ENCODE peak calls at places on chromosomes 13 and 19, in eight cellular contexts. M, D, R, W, E, F, H and J are unnamed samples.

GRCh38 chr19:21823224-21823623 is 12.8 kb downstream of the ZNF43 start:
- DNase-seq in M (no peak), D (no peak), R (no peak), W (no peak), E (no peak), F (no peak), H (no peak), J (no peak)

GRCh38 chr19:58079792-58080191 is 18.2 kb downstream of the ZSCAN18 start:
- DNase-seq in M (no peak), D (no peak), R (no peak), W (no peak), E (no peak), F (no peak), H (no peak), J (no peak)

GRCh38 chr13:58151452-58151851 is 519.9 kb downstream of the PCDH17 start:
- DNase-seq in M (no peak), D (no peak), R (no peak), W (no peak), E (no peak), F (no peak), H (no peak), J (no peak)

GRCh38 chr19:17950310-17951150 is 16.4 kb upstream of the KCNN1 start:
- DNase-seq in M (no peak), D (no peak), R (no peak), W (no peak), E (no peak), F (no peak), H (no peak), J (no peak)

GRCh38 chr13:57632276-57633140 is 964 bp downstream of the PCDH17 start:
- DNase-seq in M (no peak), D (no peak), R (peak; percentile 27), W (no peak), E (no peak), F (peak; percentile 64), H (peak; percentile 51), J (no peak)

GRCh38 chr13:24263652-24264051 is 45.7 kb upstream of the C1QTNF9 start:
- DNase-seq in M (no peak), D (no peak), R (no peak), W (no peak), E (no peak), F (no peak), H (no peak), J (no peak)

GRCh38 chr13:113023217-113023597 is 54.2 kb downstream of the MCF2L start:
- DNase-seq in M (no peak), D (no peak), R (no peak), W (no peak), E (no peak), F (no peak), H (no peak), J (no peak)

GRCh38 chr19:51327066-51327985 is 14.6 kb downstream of the VSIG10L start:
- DNase-seq in M (no peak), D (no peak), R (peak; percentile 40), W (peak; percentile 57), E (no peak), F (no peak), H (peak; percentile 50), J (no peak)

GRCh38 chr19:35154535-35155406 is at the start of gene FXYD5:
- DNase-seq in M (no peak), D (no peak), R (peak; percentile 55), W (peak; percentile 87), E (no peak), F (peak; percentile 85), H (peak; percentile 72), J (peak; percentile 63)
- TF ChIP-seq POLR2A in M (no peak), D (peak; percentile 2), R (peak; percentile 43), W (no peak), E (peak; percentile 12), F (no peak), H (no peak), J (peak; percentile 9)

GRCh38 chr19:32781280-32781679 is 61.7 kb downstream of the TDRD12 start:
- DNase-seq in M (no peak), D (no peak), R (no peak), W (no peak), E (no peak), F (no peak), H (no peak), J (no peak)

GRCh38 chr19:32773126-32773525 is 53.6 kb downstream of the TDRD12 start:
- DNase-seq in M (no peak), D (no peak), R (no peak), W (no peak), E (no peak), F (no peak), H (no peak), J (no peak)

DNA sequence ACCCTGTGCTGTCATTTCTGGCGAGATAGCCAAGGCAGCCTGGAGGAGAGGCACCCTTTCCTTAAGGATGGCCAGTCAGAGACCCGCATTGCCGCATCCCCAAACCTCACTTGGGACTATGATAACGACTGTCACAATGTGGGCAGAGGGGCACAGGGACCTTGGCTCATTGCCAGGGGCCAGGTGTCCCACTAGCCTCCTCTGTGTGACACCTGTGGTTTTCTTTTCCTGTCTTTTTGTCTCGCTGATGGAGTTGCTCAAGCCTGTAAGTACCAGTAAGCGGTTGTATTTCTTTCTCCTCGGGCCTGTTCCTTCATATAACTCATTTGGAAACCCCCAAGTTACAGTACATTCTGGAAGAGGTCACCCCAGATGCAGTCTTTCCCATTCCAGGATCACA is 59.5 kb downstream of the TDRD12 start:
- DNase-seq in M (no peak), D (no peak), R (no peak), W (no peak), E (no peak), F (no peak), H (no peak), J (no peak)
- H3K4me1 ChIP-seq in M (no peaks in the 10 kb centered on the region), D (no peaks in the 10 kb centered on the region), R (no peaks in the 10 kb centered on the region), W (no peaks in the 10 kb centered on the region), E (no peaks in the 10 kb centered on the region), F (no peaks in the 10 kb centered on the region), H (no peaks in the 10 kb centered on the region), J (no peaks in the 10 kb centered on the region)

GRCh38 chr19:1523412-1524205 is at the start of gene PLK5:
- DNase-seq in M (no peak), D (no peak), R (no peak), W (no peak), E (no peak), F (no peak), H (no peak), J (no peak)

GRCh38 chr19:1522838-1523237 is 1.0 kb upstream of the PLK5 start:
- DNase-seq in M (no peak), D (no peak), R (no peak), W (no peak), E (no peak), F (no peak), H (no peak), J (no peak)

GRCh38 chr19:1521636-1522035 is 2.2 kb upstream of the PLK5 start:
- DNase-seq in M (no peak), D (no peak), R (no peak), W (no peak), E (no peak), F (no peak), H (no peak), J (peak; percentile 50)

GRCh38 chr19:1520203-1520780 is 3.6 kb upstream of the PLK5 start:
- DNase-seq in M (no peak), D (no peak), R (no peak), W (no peak), E (no peak), F (no peak), H (no peak), J (no peak)

GRCh38 chr19:1522061-1522460 is 1.8 kb upstream of the PLK5 start:
- DNase-seq in M (no peak), D (no peak), R (no peak), W (no peak), E (no peak), F (no peak), H (no peak), J (no peak)
- TF ChIP-seq POLR2A in M (no peak), D (no peak), R (no peak), W (no peak), E (no peak), F (no peak), H (no peak), J (no peak)

DNA sequence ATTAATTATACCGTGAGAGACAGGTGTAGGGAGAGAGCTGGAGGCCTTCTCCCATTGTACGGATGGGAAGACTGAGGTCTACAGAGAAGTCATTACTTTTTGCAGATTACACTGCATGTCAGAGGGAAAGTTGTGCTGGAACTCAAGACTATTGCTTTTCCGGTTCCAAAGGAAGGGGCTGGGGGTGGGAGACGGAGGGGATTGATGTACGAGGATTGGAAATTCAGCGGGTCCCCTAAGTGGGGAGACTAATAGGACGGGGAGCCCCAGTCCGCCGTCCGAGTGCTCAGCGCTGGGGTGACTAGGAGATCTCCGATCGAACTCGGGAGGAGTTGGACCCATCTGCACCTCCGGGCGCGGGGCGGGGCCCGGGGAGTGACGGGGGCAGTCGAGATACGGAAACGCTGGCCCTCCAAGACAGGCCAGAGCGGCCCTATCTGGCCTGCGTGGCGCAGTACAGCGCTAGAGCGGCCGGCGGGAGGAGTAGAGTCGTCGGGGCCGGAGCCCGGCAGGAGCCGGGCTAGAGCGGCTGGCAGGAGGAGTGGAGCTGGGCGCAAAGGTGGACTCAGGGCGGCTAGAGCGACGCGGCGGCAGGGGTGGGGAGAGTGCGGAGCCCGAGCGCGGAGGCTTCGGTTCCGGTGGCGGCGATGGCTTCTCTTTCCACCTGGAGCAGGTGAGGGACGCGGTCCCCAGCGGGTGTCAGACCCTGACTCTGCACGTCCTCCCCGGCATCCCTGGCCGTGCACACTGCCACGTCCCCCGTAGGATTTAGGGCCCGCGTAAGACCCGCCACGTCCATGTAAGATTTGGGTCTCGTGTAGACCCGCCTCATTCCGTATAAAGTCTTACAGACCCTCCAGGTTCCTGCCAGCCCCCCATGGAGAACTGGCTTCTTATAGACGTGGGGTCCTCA is 1.1 kb downstream of the ARHGEF1 start:
- DNase-seq in M (peak; percentile 80), D (peak; percentile 94), R (peak; percentile 96), W (peak; percentile 98), E (peak; percentile 90), F (peak; percentile 98), H (peak; percentile 93), J (peak; percentile 89)
- H3K4me1 ChIP-seq in M (peaks cover 49% of the 10 kb centered on the region), D (peaks cover 53% of the 10 kb centered on the region), R (peaks cover 36% of the 10 kb centered on the region), W (no peaks in the 10 kb centered on the region), E (peaks cover 18% of the 10 kb centered on the region), F (peaks cover 34% of the 10 kb centered on the region), H (no peaks in the 10 kb centered on the region), J (no peaks in the 10 kb centered on the region)

GRCh38 chr19:7915250-7916136 is 863 bp downstream of the TGFBR3L start:
- DNase-seq in M (no peak), D (no peak), R (no peak), W (no peak), E (no peak), F (no peak), H (no peak), J (no peak)

GRCh38 chr19:7916137-7916907 is 1.7 kb downstream of the TGFBR3L start:
- DNase-seq in M (no peak), D (no peak), R (no peak), W (no peak), E (no peak), F (peak; percentile 63), H (no peak), J (no peak)

GRCh38 chr19:7916908-7917291 is 2.3 kb downstream of the TGFBR3L start:
- DNase-seq in M (no peak), D (no peak), R (no peak), W (no peak), E (no peak), F (no peak), H (no peak), J (no peak)

GRCh38 chr19:7918615-7919421 is 1.3 kb upstream of the SNAPC2 start:
- DNase-seq in M (no peak), D (no peak), R (no peak), W (peak; percentile 68), E (no peak), F (peak; percentile 68), H (no peak), J (no peak)

GRCh38 chr19:7917292-7918061 is 2.7 kb upstream of the SNAPC2 start:
- DNase-seq in M (no peak), D (no peak), R (peak; percentile 65), W (peak; percentile 75), E (no peak), F (no peak), H (no peak), J (peak; percentile 62)
- TF ChIP-seq POLR2A in M (no peak), D (no peak), R (no peak), W (no peak), E (no peak), F (no peak), H (no peak), J (no peak)